ENCODE peak calls at places on chromosomes 5 and 9, in six cellular contexts. I, P, H, E, U and C are unnamed samples.

GRCh38 chr9:126125177-126125576 is 201.5 kb upstream of the MVB12B start:
- DNase-seq in P (no peak), U (no peak), E (no peak), H (no peak), I (no peak), C (no peak)

GRCh38 chr9:107732781-107733529 is 243.4 kb upstream of the KLF4 start:
- DNase-seq in P (no peak), U (no peak), E (peak; percentile 70), H (no peak), I (peak; percentile 49), C (no peak)

GRCh38 chr9:34579097-34579818 is 10.3 kb downstream of the CNTFR start:
- DNase-seq in I (no peak), U (no peak), E (no peak), H (no peak), P (no peak), C (no peak)

GRCh38 chr5:154610321-154611154 is 132.5 kb upstream of the HAND1 start:
- DNase-seq in I (peak; percentile 56), H (peak; percentile 4), U (peak; percentile 76), E (peak; percentile 53), P (peak; percentile 85), C (peak; percentile 90)

GRCh38 chr5:107640568-107640967 is 30.2 kb downstream of the EFNA5 start:
- DNase-seq in I (no peak), P (no peak), E (no peak), U (no peak), H (no peak), C (no peak)

GRCh38 chr9:74573792-74574191 is 76.7 kb downstream of the RORB start:
- DNase-seq in U (no peak), E (no peak), H (no peak), P (no peak), I (no peak), C (no peak)

GRCh38 chr5:143679777-143680176 is 132.2 kb upstream of the HMHB1 start:
- DNase-seq in E (no peak), U (no peak), P (no peak), I (no peak), H (no peak), C (no peak)

GRCh38 chr5:144060598-144060997 is 109.9 kb downstream of the YIPF5 start:
- DNase-seq in H (no peak), E (no peak), U (no peak), I (no peak), P (no peak), C (no peak)

GRCh38 chr9:94860678-94861588 is 134.4 kb downstream of the AOPEP start:
- DNase-seq in H (no peak), I (no peak), E (no peak), U (peak; percentile 82), P (no peak), C (peak; percentile 44)

GRCh38 chr5:154477382-154478223 is 424 bp downstream of the HAND1 start:
- DNase-seq in H (no peak), E (no peak), U (no peak), P (no peak), I (no peak), C (peak; percentile 78)

GRCh38 chr9:136421791-136422190 is 11.3 kb downstream of the PMPCA start:
- DNase-seq in U (no peak), P (no peak), E (no peak), H (no peak), I (no peak), C (no peak)

GRCh38 chr9:136418182-136419091 is 8.0 kb downstream of the PMPCA start:
- DNase-seq in P (no peak), I (no peak), U (peak; percentile 95), E (no peak), H (no peak), C (no peak)

GRCh38 chr9:136416914-136417313 is 6.5 kb downstream of the PMPCA start:
- DNase-seq in U (no peak), H (no peak), P (no peak), I (no peak), E (no peak), C (no peak)

GRCh38 chr9:136416427-136416826 is 6.0 kb downstream of the PMPCA start:
- DNase-seq in P (no peak), U (no peak), E (no peak), H (no peak), I (no peak), C (no peak)

DNA sequence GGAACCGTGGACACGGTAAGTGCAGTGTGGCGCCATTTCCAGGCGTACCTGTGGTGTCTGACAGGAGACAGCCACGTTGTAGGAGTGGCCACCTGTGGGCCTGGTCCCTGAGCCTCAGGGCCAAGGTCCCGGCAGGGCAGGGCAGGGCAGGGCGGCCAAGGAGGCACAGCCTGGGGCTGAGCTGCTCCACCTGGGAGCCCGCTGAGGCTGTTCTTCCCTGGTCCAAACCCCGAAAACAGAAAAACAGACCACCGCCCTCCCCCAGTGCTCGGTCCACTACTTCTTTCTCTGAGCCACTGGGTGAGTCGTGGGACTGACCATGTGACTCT is 8.6 kb downstream of the PMPCA start:
- DNase-seq in P (no peak), H (no peak), E (no peak), I (no peak), U (no peak), C (no peak)
- H3K36me3 ChIP-seq in P (peaks cover under 1% of the 10 kb centered on the region), H (peaks cover 80% of the 10 kb centered on the region), E (peaks cover 100% of the 10 kb centered on the region), I (peaks cover 4% of the 10 kb centered on the region), U (peaks cover 12% of the 10 kb centered on the region), C (peaks cover 8% of the 10 kb centered on the region)

DNA sequence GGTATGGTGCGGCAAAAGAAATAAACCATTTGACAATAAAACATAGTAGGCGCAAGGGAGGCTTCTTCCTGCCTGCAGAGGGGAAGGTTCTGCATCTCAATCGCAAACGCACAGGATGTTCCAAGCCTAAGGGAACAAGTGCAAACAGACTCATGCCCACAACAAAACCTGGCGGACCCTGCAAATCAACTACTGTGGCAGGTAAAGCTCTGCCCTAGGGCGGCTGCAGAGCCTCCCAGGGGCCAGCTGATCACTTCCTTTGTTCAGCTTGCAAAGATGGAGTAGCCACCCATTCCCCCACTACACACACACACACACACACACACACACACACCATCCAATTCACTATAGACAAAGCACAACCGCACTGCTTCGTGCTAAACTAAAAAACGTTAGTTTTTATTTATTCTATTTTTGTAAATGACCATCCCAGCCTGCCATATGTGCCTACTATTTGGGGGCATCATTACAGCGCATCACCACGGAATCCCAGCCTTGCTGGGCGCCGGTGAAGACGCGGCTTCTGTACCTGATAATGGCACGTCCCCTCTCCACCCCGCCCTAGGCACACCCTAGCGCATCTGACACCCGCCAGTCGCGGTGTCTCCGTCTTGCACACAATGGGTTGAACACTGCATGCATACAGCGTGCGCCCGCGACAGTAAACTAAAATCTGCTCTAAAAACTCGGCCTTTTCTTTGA is 57.6 kb downstream of the DPYSL3 start:
- DNase-seq in H (no peak), E (no peak), P (no peak), U (no peak), I (no peak), C (no peak)
- H3K27ac ChIP-seq in H (peak overlapping the region; percentile 72), E (no peak overlapping the region), P (no peak overlapping the region), U (no peak overlapping the region), I (no peak overlapping the region), C (no peak overlapping the region)

GRCh38 chr9:92313624-92314012 is 11.5 kb downstream of the NOL8 start:
- DNase-seq in I (no peak), E (no peak), P (no peak), H (no peak), U (no peak), C (no peak)
- H3K36me3 ChIP-seq in I (peaks cover 3% of the 10 kb centered on the region), E (peaks cover 92% of the 10 kb centered on the region), P (peaks cover 25% of the 10 kb centered on the region), H (peaks cover 41% of the 10 kb centered on the region), U (peaks cover 3% of the 10 kb centered on the region), C (peaks cover 8% of the 10 kb centered on the region)

DNA sequence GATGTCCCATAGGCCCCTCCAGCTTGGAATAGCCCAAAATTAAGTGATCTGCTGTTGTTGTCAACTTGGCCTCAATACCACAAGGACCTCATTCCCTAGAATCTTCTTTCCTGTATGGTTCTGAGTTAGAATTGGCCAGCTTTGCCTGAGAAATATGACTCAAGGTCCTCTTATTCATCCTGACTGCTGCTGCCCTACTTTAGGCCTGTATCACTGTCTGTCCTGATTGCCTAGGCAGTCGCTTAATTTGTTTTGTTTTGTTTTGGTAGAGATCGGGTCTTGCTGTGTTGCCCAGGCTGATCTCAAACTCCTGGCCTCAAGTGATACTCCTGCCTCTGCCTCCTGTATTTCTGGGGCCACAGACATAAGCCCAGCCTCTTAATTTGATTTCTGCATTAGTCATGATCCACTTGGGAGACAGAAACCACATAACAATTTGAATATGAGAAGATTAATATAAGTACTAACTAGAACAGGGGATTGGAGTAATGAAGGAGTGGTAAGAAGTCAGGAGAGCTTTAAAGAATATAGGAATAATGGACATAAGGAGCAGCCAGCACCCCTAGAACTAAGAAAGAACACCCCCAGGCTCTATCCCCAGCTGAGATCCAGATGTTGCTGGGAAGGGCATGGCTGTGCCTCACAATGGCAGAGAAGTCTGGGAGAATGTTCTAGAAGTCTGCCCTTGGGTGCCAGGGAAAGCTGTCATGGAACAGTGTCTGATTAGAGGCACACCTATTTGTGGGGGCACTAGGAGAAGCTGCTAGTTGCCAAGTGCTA is 4.6 kb downstream of the TEX53 start:
- DNase-seq in H (no peak), U (no peak), E (no peak), I (no peak), P (no peak), C (no peak)
- H3K27ac ChIP-seq in H (no peak overlapping the region), U (no peak overlapping the region), E (no peak overlapping the region), I (no peak overlapping the region), P (no peak overlapping the region), C (no peak overlapping the region)

GRCh38 chr9:135566552-135566951 is 5.0 kb downstream of the PAEP start:
- DNase-seq in I (no peak), H (no peak), U (no peak), P (no peak), E (no peak), C (no peak)
- H3K36me3 ChIP-seq in I (no peaks in the 10 kb centered on the region), H (no peaks in the 10 kb centered on the region), U (no peaks in the 10 kb centered on the region), P (no peaks in the 10 kb centered on the region), E (no peaks in the 10 kb centered on the region), C (no peaks in the 10 kb centered on the region)

GRCh38 chr5:113038714-113039113 is 62.1 kb downstream of the DCP2 start:
- DNase-seq in E (no peak), P (peak; percentile 43), H (no peak), U (no peak), I (no peak), C (no peak)
- H3K27ac ChIP-seq in E (no peak overlapping the region), P (no peak overlapping the region), H (no peak overlapping the region), U (no peak overlapping the region), I (no peak overlapping the region), C (no peak overlapping the region)

GRCh38 chr5:110752953-110753352 is 14.1 kb downstream of the SLC25A46 start:
- DNase-seq in E (no peak), H (no peak), P (no peak), U (no peak), I (no peak), C (no peak)

GRCh38 chr5:110754181-110754580 is 15.4 kb downstream of the SLC25A46 start:
- DNase-seq in P (no peak), I (no peak), U (no peak), H (no peak), E (no peak), C (no peak)

GRCh38 chr5:110753620-110754019 is 14.8 kb downstream of the SLC25A46 start:
- DNase-seq in I (no peak), U (no peak), P (no peak), E (no peak), H (no peak), C (no peak)

GRCh38 chr5:110760158-110760557 is 21.4 kb downstream of the SLC25A46 start:
- DNase-seq in P (no peak), H (no peak), U (no peak), E (no peak), I (no peak), C (no peak)

GRCh38 chr5:110757118-110757729 is 18.4 kb downstream of the SLC25A46 start:
- DNase-seq in U (no peak), H (no peak), I (peak; percentile 6), E (peak; percentile 55), P (no peak), C (no peak)
- H3K36me3 ChIP-seq in U (no peaks in the 10 kb centered on the region), H (peaks cover 12% of the 10 kb centered on the region), I (peaks cover 3% of the 10 kb centered on the region), E (peaks cover 77% of the 10 kb centered on the region), P (peaks cover 16% of the 10 kb centered on the region), C (peaks cover 68% of the 10 kb centered on the region)